ENCODE peak calls at places on chromosomes 1 and 21, in five cellular contexts. One of them, this sample, is unnamed.
A peak's percentile ranks its signal among the peaks of the same experiment; 100 is the strongest.

GRCh38 chr1:154347961-154348360 is 22.6 kb downstream of the ATP8B2 start:
- DNase-seq in left lobe of liver: no peak
- DNase-seq in dorsolateral prefrontal cortex: no peak
- DNase-seq in cortex of kidney: no peak
- DNase-seq in SK-N-DZ: no peak
- DNase-seq in this sample: no peak

GRCh38 chr21:39386194-39386593 is 37.3 kb upstream of the HMGN1 start:
- DNase-seq in cortex of kidney: no peak
- DNase-seq in dorsolateral prefrontal cortex: peak; percentile 60
- DNase-seq in left lobe of liver: peak; percentile 66
- DNase-seq in SK-N-DZ: no peak
- DNase-seq in this sample: no peak

GRCh38 chr21:28745131-28746055 is 247.3 kb downstream of the LTN1 start:
- DNase-seq in SK-N-DZ: peak; percentile 78
- DNase-seq in left lobe of liver: peak; percentile 76
- DNase-seq in cortex of kidney: no peak
- DNase-seq in dorsolateral prefrontal cortex: peak; percentile 68
- DNase-seq in this sample: peak; percentile 83

GRCh38 chr1:99268021-99268420 is 3.7 kb downstream of the PLPPR4 start:
- DNase-seq in dorsolateral prefrontal cortex: no peak
- DNase-seq in SK-N-DZ: no peak
- DNase-seq in left lobe of liver: no peak
- DNase-seq in cortex of kidney: no peak
- DNase-seq in this sample: no peak

GRCh38 chr1:16019580-16020277 is 1.9 kb upstream of the HSPB7 start:
- DNase-seq in SK-N-DZ: no peak
- DNase-seq in left lobe of liver: no peak
- DNase-seq in cortex of kidney: no peak
- DNase-seq in dorsolateral prefrontal cortex: no peak
- DNase-seq in this sample: no peak

GRCh38 chr1:167968569-167968968 is 31.7 kb upstream of the MPC2 start:
- DNase-seq in cortex of kidney: no peak
- DNase-seq in SK-N-DZ: no peak
- DNase-seq in dorsolateral prefrontal cortex: no peak
- DNase-seq in left lobe of liver: no peak
- DNase-seq in this sample: no peak

GRCh38 chr1:208291923-208292711 is 47.9 kb upstream of the PLXNA2 start:
- DNase-seq in SK-N-DZ: no peak
- DNase-seq in left lobe of liver: peak; percentile 59
- DNase-seq in cortex of kidney: no peak
- DNase-seq in dorsolateral prefrontal cortex: no peak
- DNase-seq in this sample: peak; percentile 7

GRCh38 chr1:5331101-5331500 is 661.1 kb downstream of the NPHP4 start:
- DNase-seq in SK-N-DZ: no peak
- DNase-seq in left lobe of liver: no peak
- DNase-seq in dorsolateral prefrontal cortex: no peak
- DNase-seq in cortex of kidney: no peak
- DNase-seq in this sample: no peak

GRCh38 chr1:2416403-2416802 is 4.0 kb upstream of the PEX10 start:
- DNase-seq in dorsolateral prefrontal cortex: no peak
- DNase-seq in cortex of kidney: no peak
- DNase-seq in SK-N-DZ: no peak
- DNase-seq in left lobe of liver: no peak
- DNase-seq in this sample: no peak

GRCh38 chr1:221963742-221964141 is 221.9 kb upstream of the DUSP10 start:
- DNase-seq in dorsolateral prefrontal cortex: no peak
- DNase-seq in cortex of kidney: no peak
- DNase-seq in left lobe of liver: no peak
- DNase-seq in SK-N-DZ: no peak
- DNase-seq in this sample: no peak

GRCh38 chr1:45846931-45847330 is 43.5 kb downstream of the MAST2 start:
- DNase-seq in SK-N-DZ: no peak
- DNase-seq in dorsolateral prefrontal cortex: no peak
- DNase-seq in cortex of kidney: no peak
- DNase-seq in left lobe of liver: no peak
- DNase-seq in this sample: no peak

GRCh38 chr1:180157108-180157507 is 2.4 kb downstream of the QSOX1 start:
- DNase-seq in dorsolateral prefrontal cortex: no peak
- DNase-seq in left lobe of liver: peak; percentile 45
- DNase-seq in cortex of kidney: no peak
- DNase-seq in SK-N-DZ: no peak
- DNase-seq in this sample: no peak

GRCh38 chr1:76330993-76331603 is 256.6 kb downstream of the ST6GALNAC3 start:
- DNase-seq in left lobe of liver: no peak
- DNase-seq in dorsolateral prefrontal cortex: no peak
- DNase-seq in SK-N-DZ: peak; percentile 55
- DNase-seq in cortex of kidney: no peak
- DNase-seq in this sample: peak; percentile 31

GRCh38 chr1:25832336-25833037 is 12.7 kb downstream of the MTFR1L start:
- DNase-seq in dorsolateral prefrontal cortex: no peak
- DNase-seq in cortex of kidney: no peak
- DNase-seq in SK-N-DZ: no peak
- DNase-seq in left lobe of liver: no peak
- DNase-seq in this sample: no peak

GRCh38 chr1:40662864-40663263 is 2.6 kb downstream of the RIMS3 start:
- DNase-seq in cortex of kidney: no peak
- DNase-seq in SK-N-DZ: no peak
- DNase-seq in dorsolateral prefrontal cortex: no peak
- DNase-seq in left lobe of liver: no peak
- DNase-seq in this sample: peak; percentile 91

GRCh38 chr1:214739621-214740238 is 136.7 kb downstream of the CENPF start:
- DNase-seq in cortex of kidney: no peak
- DNase-seq in left lobe of liver: no peak
- DNase-seq in dorsolateral prefrontal cortex: no peak
- DNase-seq in SK-N-DZ: no peak
- DNase-seq in this sample: no peak

GRCh38 chr1:48777219-48777895 is 666 bp upstream of the BEND5 start:
- DNase-seq in dorsolateral prefrontal cortex: no peak
- DNase-seq in left lobe of liver: no peak
- DNase-seq in cortex of kidney: no peak
- DNase-seq in SK-N-DZ: peak; percentile 26
- DNase-seq in this sample: no peak

GRCh38 chr1:109479311-109479710 is 4.4 kb upstream of the ATXN7L2 start:
- DNase-seq in SK-N-DZ: no peak
- DNase-seq in cortex of kidney: no peak
- DNase-seq in left lobe of liver: no peak
- DNase-seq in dorsolateral prefrontal cortex: no peak
- DNase-seq in this sample: no peak

GRCh38 chr1:228754646-228755268 is 19.5 kb downstream of the RHOU start:
- DNase-seq in SK-N-DZ: no peak
- DNase-seq in dorsolateral prefrontal cortex: no peak
- DNase-seq in cortex of kidney: no peak
- DNase-seq in left lobe of liver: no peak
- DNase-seq in this sample: no peak

GRCh38 chr1:179923044-179923443 is 31.6 kb upstream of the CEP350 start:
- DNase-seq in left lobe of liver: no peak
- DNase-seq in dorsolateral prefrontal cortex: no peak
- DNase-seq in SK-N-DZ: no peak
- DNase-seq in cortex of kidney: no peak
- DNase-seq in this sample: no peak

This sample was measured in RPMI8226.